ENCODE peak calls at places on chromosomes 11 and 22, in six cellular contexts. One of them, this sample, is unnamed.

GRCh38 chr22:36660510-36660840 is 43.1 kb downstream of the CACNG2 start:
- DNase-seq in HAP-1: no peak
- DNase-seq in thyroid gland: no peak
- DNase-seq in IMR-90: no peak
- DNase-seq in upper lobe of left lung: peak; percentile 53
- DNase-seq in CD4-positive, alpha-beta T cell: no peak
- DNase-seq in this sample: no peak

GRCh38 chr22:27827586-27828213 is 26.1 kb upstream of the MN1 start:
- DNase-seq in HAP-1: no peak
- DNase-seq in thyroid gland: no peak
- DNase-seq in IMR-90: no peak
- DNase-seq in upper lobe of left lung: no peak
- DNase-seq in CD4-positive, alpha-beta T cell: no peak
- DNase-seq in this sample: no peak

GRCh38 chr11:18229501-18229900 is 7.1 kb downstream of the SAA4 start:
- DNase-seq in HAP-1: no peak
- DNase-seq in thyroid gland: no peak
- DNase-seq in IMR-90: no peak
- DNase-seq in upper lobe of left lung: no peak
- DNase-seq in CD4-positive, alpha-beta T cell: no peak
- DNase-seq in this sample: no peak

GRCh38 chr11:111259871-111260270 is 14.3 kb downstream of the POU2AF2 start:
- DNase-seq in HAP-1: no peak
- DNase-seq in thyroid gland: no peak
- DNase-seq in IMR-90: peak; percentile 3
- DNase-seq in upper lobe of left lung: no peak
- DNase-seq in CD4-positive, alpha-beta T cell: no peak
- DNase-seq in this sample: no peak

GRCh38 chr11:95788921-95789505 is 569 bp downstream of the FAM76B start:
- DNase-seq in HAP-1: peak; percentile 25
- DNase-seq in thyroid gland: no peak
- DNase-seq in IMR-90: peak; percentile 43
- DNase-seq in upper lobe of left lung: no peak
- DNase-seq in CD4-positive, alpha-beta T cell: peak; percentile 24
- DNase-seq in this sample: no peak

GRCh38 chr22:39748877-39749276 is 144.7 kb downstream of the ENTHD1 start:
- DNase-seq in HAP-1: no peak
- DNase-seq in thyroid gland: no peak
- DNase-seq in IMR-90: peak; percentile 97
- DNase-seq in upper lobe of left lung: no peak
- DNase-seq in CD4-positive, alpha-beta T cell: no peak
- DNase-seq in this sample: no peak

GRCh38 chr22:30885591-30885990 is 83.0 kb downstream of the MORC2 start:
- DNase-seq in HAP-1: no peak
- DNase-seq in thyroid gland: no peak
- DNase-seq in IMR-90: no peak
- DNase-seq in upper lobe of left lung: no peak
- DNase-seq in CD4-positive, alpha-beta T cell: no peak
- DNase-seq in this sample: no peak

GRCh38 chr11:70364198-70364597 is 34.1 kb upstream of the CTTN start:
- DNase-seq in HAP-1: no peak
- DNase-seq in thyroid gland: no peak
- DNase-seq in IMR-90: peak; percentile 31
- DNase-seq in upper lobe of left lung: no peak
- DNase-seq in CD4-positive, alpha-beta T cell: no peak
- DNase-seq in this sample: no peak

GRCh38 chr11:72002841-72003775 is 4.4 kb downstream of the IL18BP start:
- DNase-seq in HAP-1: no peak
- DNase-seq in thyroid gland: no peak
- DNase-seq in IMR-90: no peak
- DNase-seq in upper lobe of left lung: peak; percentile 30
- DNase-seq in CD4-positive, alpha-beta T cell: no peak
- DNase-seq in this sample: no peak

GRCh38 chr11:98701541-98701940 is 319.2 kb upstream of the CNTN5 start:
- DNase-seq in HAP-1: no peak
- DNase-seq in thyroid gland: no peak
- DNase-seq in IMR-90: no peak
- DNase-seq in upper lobe of left lung: no peak
- DNase-seq in CD4-positive, alpha-beta T cell: no peak
- DNase-seq in this sample: no peak

GRCh38 chr11:95456704-95457491 is 225.9 kb upstream of the SESN3 start:
- DNase-seq in HAP-1: no peak
- DNase-seq in thyroid gland: no peak
- DNase-seq in IMR-90: peak; percentile 17
- DNase-seq in upper lobe of left lung: no peak
- DNase-seq in CD4-positive, alpha-beta T cell: no peak
- DNase-seq in this sample: no peak

GRCh38 chr11:45234306-45235006 is 51.7 kb downstream of the SYT13 start:
- DNase-seq in HAP-1: no peak
- DNase-seq in thyroid gland: no peak
- DNase-seq in IMR-90: no peak
- DNase-seq in upper lobe of left lung: peak; percentile 26
- DNase-seq in CD4-positive, alpha-beta T cell: no peak
- DNase-seq in this sample: no peak

GRCh38 chr11:6799402-6799801 is at the start of gene OR6A2:
- DNase-seq in HAP-1: no peak
- DNase-seq in thyroid gland: no peak
- DNase-seq in IMR-90: peak; percentile 47
- DNase-seq in upper lobe of left lung: no peak
- DNase-seq in CD4-positive, alpha-beta T cell: no peak
- DNase-seq in this sample: no peak

GRCh38 chr11:12390687-12391110 is 13.3 kb downstream of the PARVA start:
- DNase-seq in HAP-1: no peak
- DNase-seq in thyroid gland: no peak
- DNase-seq in IMR-90: no peak
- DNase-seq in upper lobe of left lung: no peak
- DNase-seq in CD4-positive, alpha-beta T cell: no peak
- DNase-seq in this sample: no peak

GRCh38 chr11:9639099-9639498 is 24.8 kb upstream of the SWAP70 start:
- DNase-seq in HAP-1: no peak
- DNase-seq in thyroid gland: peak; percentile 15
- DNase-seq in IMR-90: no peak
- DNase-seq in upper lobe of left lung: peak; percentile 66
- DNase-seq in CD4-positive, alpha-beta T cell: no peak
- DNase-seq in this sample: no peak

GRCh38 chr22:17880020-17880419 is 105.8 kb upstream of the BID start:
- DNase-seq in HAP-1: no peak
- DNase-seq in thyroid gland: no peak
- DNase-seq in IMR-90: no peak
- DNase-seq in upper lobe of left lung: no peak
- DNase-seq in CD4-positive, alpha-beta T cell: no peak
- DNase-seq in this sample: no peak

GRCh38 chr11:86115542-86116385 is 46.9 kb upstream of the PICALM start:
- DNase-seq in HAP-1: no peak
- DNase-seq in thyroid gland: no peak
- DNase-seq in IMR-90: peak; percentile 62
- DNase-seq in upper lobe of left lung: no peak
- DNase-seq in CD4-positive, alpha-beta T cell: no peak
- DNase-seq in this sample: no peak

GRCh38 chr22:26894766-26895485 is 237.5 kb downstream of the MIAT start:
- DNase-seq in HAP-1: no peak
- DNase-seq in thyroid gland: peak; percentile 30
- DNase-seq in IMR-90: peak; percentile 92
- DNase-seq in upper lobe of left lung: no peak
- DNase-seq in CD4-positive, alpha-beta T cell: no peak
- DNase-seq in this sample: no peak

GRCh38 chr22:39518124-39518786 is 2.1 kb upstream of the ATF4 start:
- DNase-seq in HAP-1: no peak
- DNase-seq in thyroid gland: no peak
- DNase-seq in IMR-90: peak; percentile 30
- DNase-seq in upper lobe of left lung: no peak
- DNase-seq in CD4-positive, alpha-beta T cell: no peak
- DNase-seq in this sample: no peak

GRCh38 chr11:35347921-35348331 is 71.4 kb downstream of the SLC1A2 start:
- DNase-seq in HAP-1: no peak
- DNase-seq in thyroid gland: no peak
- DNase-seq in IMR-90: peak; percentile 67
- DNase-seq in upper lobe of left lung: no peak
- DNase-seq in CD4-positive, alpha-beta T cell: no peak
- DNase-seq in this sample: no peak

GRCh38 chr22:35743466-35743865 is 25.8 kb downstream of the APOL5 start:
- DNase-seq in HAP-1: no peak
- DNase-seq in thyroid gland: no peak
- DNase-seq in IMR-90: peak; percentile 19
- DNase-seq in upper lobe of left lung: no peak
- DNase-seq in CD4-positive, alpha-beta T cell: no peak
- DNase-seq in this sample: no peak

GRCh38 chr11:130992788-130993187 is 76.5 kb upstream of the SNX19 start:
- DNase-seq in HAP-1: no peak
- DNase-seq in thyroid gland: peak; percentile 25
- DNase-seq in IMR-90: no peak
- DNase-seq in upper lobe of left lung: no peak
- DNase-seq in CD4-positive, alpha-beta T cell: no peak
- DNase-seq in this sample: no peak

GRCh38 chr22:45240810-45241631 is at the start of gene KIAA0930:
- DNase-seq in HAP-1: peak; percentile 53
- DNase-seq in thyroid gland: peak; percentile 67
- DNase-seq in IMR-90: peak; percentile 68
- DNase-seq in upper lobe of left lung: peak; percentile 94
- DNase-seq in CD4-positive, alpha-beta T cell: peak; percentile 76
- DNase-seq in this sample: peak; percentile 50

GRCh38 chr11:65437436-65438227 is 15.0 kb downstream of the NEAT1 start:
- DNase-seq in HAP-1: peak; percentile 2
- DNase-seq in thyroid gland: peak; percentile 40
- DNase-seq in IMR-90: peak; percentile 41
- DNase-seq in upper lobe of left lung: no peak
- DNase-seq in CD4-positive, alpha-beta T cell: no peak
- DNase-seq in this sample: no peak

DNA sequence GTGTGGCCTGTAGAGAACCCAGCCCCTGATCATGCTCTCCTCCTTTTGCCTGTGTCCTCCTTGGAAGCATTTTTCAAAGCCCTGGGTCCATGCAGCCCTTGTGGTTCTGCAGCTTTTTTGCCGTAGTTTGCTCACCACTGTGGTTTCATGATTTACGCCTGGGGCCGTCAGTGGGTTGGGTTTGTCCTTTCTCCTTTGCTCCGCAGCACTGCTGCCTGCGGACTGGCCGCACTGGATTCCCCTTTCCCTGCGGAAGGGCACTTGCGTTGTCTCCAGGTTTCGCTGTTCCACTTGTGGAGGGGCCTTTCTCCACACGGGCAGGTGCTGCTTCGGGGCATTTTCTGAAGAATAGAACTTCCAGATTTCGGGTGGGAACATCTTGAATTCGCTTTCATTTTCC is 1260.9 kb downstream of the BRD1 start:
- DNase-seq in HAP-1: no peak
- DNase-seq in thyroid gland: no peak
- DNase-seq in IMR-90: no peak
- DNase-seq in upper lobe of left lung: no peak
- DNase-seq in CD4-positive, alpha-beta T cell: no peak
- DNase-seq in this sample: no peak
- H3K9me3 ChIP-seq in HAP-1: peaks cover 3% of the 10 kb centered on the region
- H3K9me3 ChIP-seq in thyroid gland: no peaks in the 10 kb centered on the region
- H3K9me3 ChIP-seq in IMR-90: peaks cover 65% of the 10 kb centered on the region
- H3K9me3 ChIP-seq in upper lobe of left lung: peaks cover 8% of the 10 kb centered on the region
- H3K9me3 ChIP-seq in CD4-positive, alpha-beta T cell: peaks cover 6% of the 10 kb centered on the region
- H3K9me3 ChIP-seq in this sample: no peaks in the 10 kb centered on the region

GRCh38 chr22:49562685-49563249 is 264.9 kb downstream of the BRD1 start:
- DNase-seq in HAP-1: no peak
- DNase-seq in thyroid gland: no peak
- DNase-seq in IMR-90: no peak
- DNase-seq in upper lobe of left lung: no peak
- DNase-seq in CD4-positive, alpha-beta T cell: no peak
- DNase-seq in this sample: no peak

GRCh38 chr22:49561976-49562375 is 265.7 kb downstream of the BRD1 start:
- DNase-seq in HAP-1: no peak
- DNase-seq in thyroid gland: no peak
- DNase-seq in IMR-90: no peak
- DNase-seq in upper lobe of left lung: no peak
- DNase-seq in CD4-positive, alpha-beta T cell: no peak
- DNase-seq in this sample: no peak

GRCh38 chr22:49564666-49565515 is 262.8 kb downstream of the BRD1 start:
- DNase-seq in HAP-1: no peak
- DNase-seq in thyroid gland: no peak
- DNase-seq in IMR-90: no peak
- DNase-seq in upper lobe of left lung: peak; percentile 60
- DNase-seq in CD4-positive, alpha-beta T cell: no peak
- DNase-seq in this sample: no peak

GRCh38 chr22:49565516-49565855 is 262.2 kb downstream of the BRD1 start:
- DNase-seq in HAP-1: no peak
- DNase-seq in thyroid gland: no peak
- DNase-seq in IMR-90: no peak
- DNase-seq in upper lobe of left lung: no peak
- DNase-seq in CD4-positive, alpha-beta T cell: no peak
- DNase-seq in this sample: no peak

GRCh38 chr22:49564054-49564453 is 263.6 kb downstream of the BRD1 start:
- DNase-seq in HAP-1: no peak
- DNase-seq in thyroid gland: no peak
- DNase-seq in IMR-90: no peak
- DNase-seq in upper lobe of left lung: no peak
- DNase-seq in CD4-positive, alpha-beta T cell: no peak
- DNase-seq in this sample: no peak
- H3K9me3 ChIP-seq in HAP-1: no peaks in the 10 kb centered on the region
- H3K9me3 ChIP-seq in thyroid gland: no peaks in the 10 kb centered on the region
- H3K9me3 ChIP-seq in IMR-90: peaks cover 45% of the 10 kb centered on the region
- H3K9me3 ChIP-seq in upper lobe of left lung: no peaks in the 10 kb centered on the region
- H3K9me3 ChIP-seq in CD4-positive, alpha-beta T cell: no peaks in the 10 kb centered on the region
- H3K9me3 ChIP-seq in this sample: no peaks in the 10 kb centered on the region

GRCh38 chr22:48051796-48052620 is 1289.6 kb downstream of the TBC1D22A start:
- DNase-seq in HAP-1: no peak
- DNase-seq in thyroid gland: no peak
- DNase-seq in IMR-90: no peak
- DNase-seq in upper lobe of left lung: no peak
- DNase-seq in CD4-positive, alpha-beta T cell: no peak
- DNase-seq in this sample: no peak

GRCh38 chr22:48053973-48054372 is 1291.5 kb downstream of the TBC1D22A start:
- DNase-seq in HAP-1: no peak
- DNase-seq in thyroid gland: no peak
- DNase-seq in IMR-90: no peak
- DNase-seq in upper lobe of left lung: no peak
- DNase-seq in CD4-positive, alpha-beta T cell: no peak
- DNase-seq in this sample: no peak

GRCh38 chr22:48054596-48054995 is 1292.1 kb downstream of the TBC1D22A start:
- DNase-seq in HAP-1: no peak
- DNase-seq in thyroid gland: no peak
- DNase-seq in IMR-90: no peak
- DNase-seq in upper lobe of left lung: no peak
- DNase-seq in CD4-positive, alpha-beta T cell: no peak
- DNase-seq in this sample: no peak

GRCh38 chr22:48050836-48051235 is 1288.4 kb downstream of the TBC1D22A start:
- DNase-seq in HAP-1: no peak
- DNase-seq in thyroid gland: no peak
- DNase-seq in IMR-90: no peak
- DNase-seq in upper lobe of left lung: no peak
- DNase-seq in CD4-positive, alpha-beta T cell: no peak
- DNase-seq in this sample: no peak

GRCh38 chr22:48052621-48052890 is 1290.1 kb downstream of the TBC1D22A start:
- DNase-seq in HAP-1: no peak
- DNase-seq in thyroid gland: no peak
- DNase-seq in IMR-90: no peak
- DNase-seq in upper lobe of left lung: no peak
- DNase-seq in CD4-positive, alpha-beta T cell: no peak
- DNase-seq in this sample: no peak
- H3K9me3 ChIP-seq in HAP-1: no peaks in the 10 kb centered on the region
- H3K9me3 ChIP-seq in thyroid gland: no peaks in the 10 kb centered on the region
- H3K9me3 ChIP-seq in IMR-90: peaks cover 56% of the 10 kb centered on the region
- H3K9me3 ChIP-seq in upper lobe of left lung: no peaks in the 10 kb centered on the region
- H3K9me3 ChIP-seq in CD4-positive, alpha-beta T cell: no peaks in the 10 kb centered on the region
- H3K9me3 ChIP-seq in this sample: no peaks in the 10 kb centered on the region

GRCh38 chr22:48629631-48630443 is 1197.8 kb downstream of the BRD1 start:
- DNase-seq in HAP-1: no peak
- DNase-seq in thyroid gland: no peak
- DNase-seq in IMR-90: no peak
- DNase-seq in upper lobe of left lung: no peak
- DNase-seq in CD4-positive, alpha-beta T cell: no peak
- DNase-seq in this sample: no peak
- H3K9me3 ChIP-seq in HAP-1: no peaks in the 10 kb centered on the region
- H3K9me3 ChIP-seq in thyroid gland: no peaks in the 10 kb centered on the region
- H3K9me3 ChIP-seq in IMR-90: peaks cover 51% of the 10 kb centered on the region
- H3K9me3 ChIP-seq in upper lobe of left lung: no peaks in the 10 kb centered on the region
- H3K9me3 ChIP-seq in CD4-positive, alpha-beta T cell: no peaks in the 10 kb centered on the region
- H3K9me3 ChIP-seq in this sample: no peaks in the 10 kb centered on the region

GRCh38 chr11:58727415-58727797 is 4.3 kb downstream of the GLYAT start:
- DNase-seq in HAP-1: no peak
- DNase-seq in thyroid gland: no peak
- DNase-seq in IMR-90: no peak
- DNase-seq in upper lobe of left lung: no peak
- DNase-seq in CD4-positive, alpha-beta T cell: no peak
- DNase-seq in this sample: no peak
- H3K9me3 ChIP-seq in HAP-1: no peaks in the 10 kb centered on the region
- H3K9me3 ChIP-seq in thyroid gland: no peaks in the 10 kb centered on the region
- H3K9me3 ChIP-seq in IMR-90: no peaks in the 10 kb centered on the region
- H3K9me3 ChIP-seq in upper lobe of left lung: no peaks in the 10 kb centered on the region
- H3K9me3 ChIP-seq in CD4-positive, alpha-beta T cell: no peaks in the 10 kb centered on the region
- H3K9me3 ChIP-seq in this sample: no peaks in the 10 kb centered on the region